ENCODE peak calls at places on chromosomes 11 and 22, in eight cellular contexts. Z is PC-9; A is activated naive CD4-positive, alpha-beta T cell treated with anti-CD3 and anti-CD28 coated beads for 36 hours; R is HT1080; S is esophagus squamous epithelium; O is Kasumi-1; Q is stimulated activated CD8-positive, alpha-beta memory T cell treated with anti-CD3 and anti-CD28 coated beads, Interleukin-15, amount 100 ng/mL, for 1 hour; N is H9. L is an unnamed sample.

GRCh38 chr22:17477401-17477833 is 85.9 kb upstream of the SLC25A18 start:
- DNase-seq in Z (no peak), A (no peak), R (no peak), S (no peak), O (peak; percentile 45), Q (no peak), N (no peak), L (no peak)

GRCh38 chr11:63811522-63811921 is 1.7 kb upstream of the SPINDOC start:
- DNase-seq in Z (no peak), A (no peak), R (no peak), S (no peak), O (no peak), Q (no peak), N (no peak), L (no peak)

GRCh38 chr11:134244593-134244992 is 8.6 kb downstream of the THYN1 start:
- DNase-seq in Z (no peak), A (no peak), R (no peak), S (no peak), O (peak; percentile 50), Q (no peak), N (peak; percentile 41), L (no peak)

GRCh38 chr11:12211331-12212065 is 101.1 kb downstream of the MICAL2 start:
- DNase-seq in Z (no peak), A (no peak), R (no peak), S (no peak), O (no peak), Q (no peak), N (no peak), L (no peak)

GRCh38 chr11:69644962-69645675 is 4.2 kb downstream of the CCND1 start:
- DNase-seq in Z (no peak), A (no peak), R (no peak), S (no peak), O (no peak), Q (no peak), N (peak; percentile 37), L (no peak)

GRCh38 chr11:72330131-72330727 is 86.3 kb upstream of the PHOX2A start:
- DNase-seq in Z (no peak), A (no peak), R (no peak), S (no peak), O (no peak), Q (no peak), N (no peak), L (no peak)

GRCh38 chr11:12226093-12226492 is 115.7 kb downstream of the MICAL2 start:
- DNase-seq in Z (no peak), A (no peak), R (no peak), S (no peak), O (no peak), Q (no peak), N (no peak), L (no peak)

GRCh38 chr11:32960553-32961164 is 55.0 kb upstream of the DEPDC7 start:
- DNase-seq in Z (no peak), A (no peak), R (peak; percentile 27), S (no peak), O (peak; percentile 60), Q (no peak), N (no peak), L (no peak)

GRCh38 chr11:73388241-73389133 is 12.3 kb downstream of the RELT start:
- DNase-seq in Z (peak; percentile 48), A (no peak), R (no peak), S (no peak), O (peak; percentile 74), Q (no peak), N (no peak), L (no peak)

L was measured in T-cell.